ENCODE peak calls at places on chromosomes 6 and 20, in eight cellular contexts. E is A549, V is sigmoid colon, O is suprapubic skin, Y is heart left ventricle, W is IMR-90, R is body of pancreas, H is ovary. N is an unnamed sample.
A peak's percentile ranks its signal among the peaks of the same experiment; 100 is the strongest.

GRCh38 chr6:110430236-110430635 is 14.9 kb upstream of the DDO start:
- DNase-seq in H (no peak), Y (no peak), E (no peak), W (no peak), R (no peak), O (no peak), V (no peak), N (no peak)

GRCh38 chr6:15365273-15365687 is 119.4 kb downstream of the JARID2 start:
- DNase-seq in O (peak; percentile 88), W (peak; percentile 84), R (peak; percentile 85), E (peak; percentile 72), V (peak; percentile 90), H (peak; percentile 16), Y (peak; percentile 83), N (peak; percentile 51)

GRCh38 chr20:52676282-52676995 is 295.7 kb upstream of the TSHZ2 start:
- DNase-seq in V (no peak), O (no peak), Y (no peak), R (no peak), E (no peak), H (no peak), W (no peak), N (no peak)

GRCh38 chr20:32741151-32741550 is 2.1 kb downstream of the COMMD7 start:
- DNase-seq in V (no peak), W (no peak), Y (no peak), E (no peak), H (no peak), O (no peak), R (no peak), N (no peak)

GRCh38 chr6:137951064-137951597 is 84.1 kb downstream of the TNFAIP3 start:
- DNase-seq in Y (no peak), R (no peak), E (no peak), H (no peak), W (no peak), V (no peak), O (no peak), N (no peak)

GRCh38 chr6:163123098-163123497 is 291.4 kb upstream of the QKI start:
- DNase-seq in H (no peak), Y (no peak), W (no peak), R (no peak), V (no peak), O (no peak), E (no peak), N (no peak)

GRCh38 chr6:133977983-133978895 is 25.2 kb downstream of the TBPL1 start:
- DNase-seq in R (peak; percentile 38), H (no peak), W (peak; percentile 86), Y (no peak), O (no peak), E (peak; percentile 18), V (no peak), N (peak; percentile 51)

GRCh38 chr20:20752712-20753111 is 40.3 kb upstream of the RALGAPA2 start:
- DNase-seq in E (no peak), Y (no peak), R (no peak), O (no peak), V (no peak), H (no peak), W (no peak), N (no peak)

GRCh38 chr6:164106345-164106769 is 691.8 kb downstream of the QKI start:
- DNase-seq in V (no peak), E (peak; percentile 17), H (no peak), Y (peak; percentile 76), R (no peak), O (no peak), W (no peak), N (no peak)

GRCh38 chr20:13037727-13038126 is 29.0 kb downstream of the SPTLC3 start:
- DNase-seq in Y (no peak), H (no peak), V (no peak), W (peak; percentile 22), E (no peak), O (no peak), R (no peak), N (no peak)

GRCh38 chr6:82178759-82179112 is 68.8 kb downstream of the IBTK start:
- DNase-seq in H (no peak), W (peak; percentile 25), V (no peak), E (no peak), R (no peak), O (no peak), Y (no peak), N (no peak)

GRCh38 chr20:36235892-36236785 is at the start of gene AAR2:
- DNase-seq in E (peak; percentile 85), R (peak; percentile 81), W (peak; percentile 78), V (peak; percentile 87), O (peak; percentile 86), H (peak; percentile 71), Y (peak; percentile 82), N (peak; percentile 28)

GRCh38 chr6:136012948-136013347 is 161.4 kb downstream of the PDE7B start:
- DNase-seq in V (no peak), E (no peak), O (no peak), H (no peak), Y (no peak), R (no peak), W (peak; percentile 42), N (no peak)

GRCh38 chr6:56708810-56709597 is 66.3 kb upstream of the DST start:
- DNase-seq in W (peak; percentile 76), V (no peak), O (no peak), E (peak; percentile 64), H (no peak), Y (no peak), R (no peak), N (no peak)

GRCh38 chr20:63359164-63359934 is 1.8 kb downstream of the CHRNA4 start:
- DNase-seq in W (no peak), V (no peak), O (no peak), E (no peak), Y (no peak), H (no peak), R (no peak), N (no peak)

GRCh38 chr6:159443521-159443920 is 249.5 kb downstream of the SOD2 start:
- DNase-seq in E (no peak), W (no peak), V (no peak), H (no peak), R (no peak), Y (no peak), O (no peak), N (no peak)

GRCh38 chr20:48620112-48620485 is 207.7 kb downstream of the PREX1 start:
- DNase-seq in V (no peak), R (no peak), O (no peak), Y (no peak), E (no peak), W (no peak), H (no peak), N (no peak)

GRCh38 chr6:111600154-111600553 is 5.5 kb downstream of the TRAF3IP2 start:
- DNase-seq in Y (no peak), W (no peak), V (no peak), H (no peak), O (no peak), R (no peak), E (no peak), N (no peak)

GRCh38 chr6:120005292-120005976 is 655.9 kb upstream of the MAN1A1 start:
- DNase-seq in O (no peak), W (no peak), H (no peak), R (no peak), E (peak; percentile 58), Y (no peak), V (no peak), N (no peak)
- TF ChIP-seq POLR2A in O (no peak), W (no peak), H (no peak), R (no peak), E (no peak), Y (no peak), V (no peak), N (no peak)

DNA sequence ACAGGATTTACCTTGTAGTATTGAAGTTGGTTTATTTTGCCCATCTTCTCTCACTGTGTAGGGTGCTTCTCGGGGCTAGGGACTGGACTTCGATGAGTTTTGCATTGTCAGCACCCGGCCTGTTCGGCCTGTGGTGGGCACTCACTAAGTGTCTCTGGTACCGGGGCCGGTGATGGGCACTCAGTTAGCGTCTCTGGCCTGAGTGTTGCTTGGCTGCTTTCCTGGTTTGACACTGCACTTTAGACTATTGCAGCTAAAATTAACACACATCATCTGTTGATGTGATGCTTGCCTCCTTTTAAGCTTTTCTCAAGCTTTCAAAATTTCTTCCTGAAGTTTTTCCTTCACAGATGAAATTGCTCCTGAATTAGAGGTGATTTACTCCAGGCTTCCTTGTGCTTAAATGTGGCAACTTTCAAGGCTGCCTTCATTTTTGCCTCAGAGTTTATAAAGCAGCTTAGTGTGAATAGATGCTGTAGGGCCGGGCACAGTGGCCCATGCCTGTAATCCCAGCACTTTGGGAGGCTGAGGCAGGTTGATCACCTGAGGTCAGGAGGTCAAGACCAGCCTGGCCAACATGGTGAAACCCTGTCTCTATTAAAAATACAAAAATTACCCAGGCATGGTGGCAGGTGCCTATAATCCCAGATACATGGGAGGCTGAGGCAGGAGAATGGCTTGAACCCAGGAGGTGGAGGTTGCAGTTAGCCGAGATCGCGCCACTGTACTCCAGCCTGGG is 41.7 kb upstream of the TULP4 start:
- DNase-seq in R (no peak), Y (peak; percentile 17), O (no peak), H (no peak), W (no peak), E (no peak), V (no peak), N (no peak)
- H3K27ac ChIP-seq in R (no peak overlapping the region), Y (no peak overlapping the region), O (no peak overlapping the region), H (no peak overlapping the region), W (no peak overlapping the region), E (no peak overlapping the region), V (no peak overlapping the region), N (no peak overlapping the region)

GRCh38 chr20:50100552-50100951 is 12.4 kb downstream of the UBE2V1 start:
- DNase-seq in R (no peak), Y (no peak), W (no peak), E (no peak), V (no peak), H (no peak), O (no peak), N (no peak)

GRCh38 chr20:50096237-50096636 is 16.7 kb downstream of the UBE2V1 start:
- DNase-seq in V (no peak), Y (no peak), W (no peak), H (no peak), E (no peak), R (no peak), O (no peak), N (no peak)

GRCh38 chr20:50099565-50099991 is 13.4 kb downstream of the UBE2V1 start:
- DNase-seq in O (no peak), Y (no peak), E (no peak), R (no peak), V (no peak), H (no peak), W (no peak), N (no peak)

GRCh38 chr20:50099121-50099520 is 13.8 kb downstream of the UBE2V1 start:
- DNase-seq in Y (no peak), R (no peak), V (no peak), H (no peak), O (no peak), E (no peak), W (no peak), N (no peak)

GRCh38 chr20:50098259-50098658 is 14.7 kb downstream of the UBE2V1 start:
- DNase-seq in V (no peak), Y (no peak), E (no peak), R (no peak), O (no peak), H (no peak), W (no peak), N (no peak)
- TF ChIP-seq POLR2A in V (no peak), Y (no peak), E (no peak), R (no peak), O (no peak), H (no peak), W (no peak), N (no peak)

DNA sequence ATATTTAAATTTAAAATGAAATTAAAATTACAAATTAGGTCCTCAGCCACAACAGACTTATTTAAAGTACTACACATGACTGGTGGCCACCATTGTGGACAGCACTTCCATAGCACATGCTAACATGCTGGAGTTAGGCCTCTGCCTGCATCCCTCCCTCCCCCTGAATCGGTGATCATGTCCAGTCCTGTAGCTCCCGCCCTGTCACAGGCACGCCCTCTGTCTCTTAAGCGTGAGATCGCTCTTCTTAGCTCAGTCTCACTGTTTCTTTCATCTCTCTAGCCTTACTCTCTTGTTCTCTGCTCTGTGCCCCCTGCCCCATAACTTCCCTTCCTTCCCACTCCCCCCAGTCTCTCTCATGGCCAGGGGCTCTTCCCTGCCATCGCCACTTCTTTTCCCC is 28.9 kb downstream of the ELMO2 start:
- DNase-seq in R (no peak), O (no peak), W (no peak), E (no peak), Y (no peak), H (no peak), V (no peak), N (no peak)
- H3K27ac ChIP-seq in R (no peak overlapping the region), O (peak overlapping the region; percentile 81), W (no peak overlapping the region), E (no peak overlapping the region), Y (no peak overlapping the region), H (no peak overlapping the region), V (no peak overlapping the region), N (no peak overlapping the region)

N was measured in tibial nerve.